ENCODE peak calls at places on chromosomes 1 and 21, in four cellular contexts. One of them, this sample, is unnamed.

GRCh38 chr1:115666206-115666605 is 24.4 kb downstream of the VANGL1 start:
- DNase-seq in neuronal stem cell: no peak
- DNase-seq in mesendoderm: no peak
- DNase-seq in IMR-90: no peak
- DNase-seq in this sample: no peak

GRCh38 chr1:166900987-166901386 is 24.9 kb upstream of the TADA1 start:
- DNase-seq in IMR-90: no peak
- DNase-seq in neuronal stem cell: no peak
- DNase-seq in mesendoderm: peak; percentile 77
- DNase-seq in this sample: no peak

GRCh38 chr1:163186910-163187309 is 15.8 kb downstream of the RGS5 start:
- DNase-seq in neuronal stem cell: no peak
- DNase-seq in IMR-90: no peak
- DNase-seq in mesendoderm: no peak
- DNase-seq in this sample: no peak

GRCh38 chr1:151993734-151994496 is at the start of gene S100A10:
- DNase-seq in IMR-90: peak; percentile 68
- DNase-seq in neuronal stem cell: no peak
- DNase-seq in mesendoderm: peak; percentile 90
- DNase-seq in this sample: peak; percentile 77

GRCh38 chr1:37714226-37714625 is 21.9 kb downstream of the CDCA8 start:
- DNase-seq in IMR-90: no peak
- DNase-seq in mesendoderm: no peak
- DNase-seq in neuronal stem cell: no peak
- DNase-seq in this sample: no peak

GRCh38 chr21:46005081-46005480 is 23.5 kb downstream of the COL6A1 start:
- DNase-seq in neuronal stem cell: no peak
- DNase-seq in IMR-90: no peak
- DNase-seq in mesendoderm: no peak
- DNase-seq in this sample: no peak

GRCh38 chr21:46459356-46460112 is 843 bp downstream of the DIP2A start:
- DNase-seq in IMR-90: peak; percentile 35
- DNase-seq in neuronal stem cell: no peak
- DNase-seq in mesendoderm: peak; percentile 50
- DNase-seq in this sample: peak; percentile 52

GRCh38 chr1:112672842-112673241 is 1.6 kb upstream of the MOV10 start:
- DNase-seq in mesendoderm: no peak
- DNase-seq in IMR-90: no peak
- DNase-seq in neuronal stem cell: no peak
- DNase-seq in this sample: no peak

DNA sequence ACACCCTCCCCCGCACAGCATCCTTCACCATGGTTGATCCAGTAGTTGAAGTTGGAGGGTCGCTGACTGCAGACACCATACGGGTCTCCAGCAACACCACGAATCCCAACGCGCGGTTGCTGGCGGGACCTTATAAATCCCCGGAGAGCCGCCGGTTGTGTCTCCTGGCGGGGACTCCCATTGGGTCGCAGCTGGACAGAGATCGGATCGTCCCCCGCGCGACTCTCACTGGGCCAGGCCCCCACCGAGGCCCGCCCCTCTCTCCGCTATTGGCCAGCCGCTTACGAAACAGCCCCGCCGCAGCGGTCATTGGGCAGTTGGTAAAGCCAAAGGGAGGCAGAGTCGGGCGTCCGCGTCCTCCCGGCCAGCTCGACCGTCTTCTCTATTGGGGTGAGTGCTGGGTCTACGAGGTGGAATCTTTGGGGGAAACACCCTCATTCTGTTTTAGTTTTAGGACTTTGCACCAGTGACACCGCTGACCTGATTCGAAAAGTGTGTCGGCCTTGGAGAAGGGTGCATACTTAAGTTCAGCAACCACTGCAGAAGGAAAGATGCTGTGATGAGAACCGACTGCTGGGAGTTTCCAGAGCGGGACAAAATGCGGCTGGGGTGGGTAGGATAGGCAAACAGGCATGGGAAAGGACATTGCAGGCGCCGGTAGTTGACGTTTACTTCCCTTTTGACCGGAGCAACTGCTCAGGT is 27.4 kb downstream of the RABIF start:
- DNase-seq in IMR-90: peak; percentile 86
- DNase-seq in neuronal stem cell: peak; percentile 92
- DNase-seq in mesendoderm: peak; percentile 94
- DNase-seq in this sample: peak; percentile 95
- H3K79me1 ChIP-seq in IMR-90: no peaks in the 10 kb centered on the region
- H3K79me1 ChIP-seq in neuronal stem cell: peaks cover 10% of the 10 kb centered on the region
- H3K79me1 ChIP-seq in mesendoderm: peaks cover 6% of the 10 kb centered on the region
- H3K79me1 ChIP-seq in this sample: no peaks in the 10 kb centered on the region

DNA sequence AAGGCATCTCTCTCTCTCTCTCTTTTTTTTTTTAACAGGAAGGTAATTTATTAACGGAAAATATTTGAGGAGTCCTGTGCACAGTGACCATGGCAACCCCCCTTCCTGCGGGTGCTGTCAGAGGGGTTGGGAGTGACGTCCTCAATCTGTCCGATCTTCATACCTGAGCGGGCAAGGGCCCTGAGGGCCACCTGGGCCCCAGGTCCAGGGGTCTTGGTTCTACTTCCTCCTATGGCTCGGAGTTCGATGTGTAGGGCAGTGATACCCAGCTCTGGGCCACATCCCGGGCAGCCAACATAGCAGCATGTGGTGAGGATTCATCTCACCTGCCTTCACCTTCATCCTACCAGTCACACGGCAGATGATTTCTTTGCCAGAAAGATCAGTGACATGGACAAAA is 11.0 kb downstream of the MAPKAPK2 start:
- DNase-seq in mesendoderm: no peak
- DNase-seq in neuronal stem cell: no peak
- DNase-seq in IMR-90: no peak
- DNase-seq in this sample: no peak
- H3K4me2 ChIP-seq in mesendoderm: no peak overlapping the region
- H3K4me2 ChIP-seq in neuronal stem cell: no peak overlapping the region
- H3K4me2 ChIP-seq in IMR-90: no peak overlapping the region
- H3K4me2 ChIP-seq in this sample: no peak overlapping the region

GRCh38 chr1:44405804-44406743 is 1.0 kb downstream of the RNF220 start:
- DNase-seq in neuronal stem cell: no peak
- DNase-seq in IMR-90: no peak
- DNase-seq in mesendoderm: peak; percentile 37
- DNase-seq in this sample: peak; percentile 32
- H3K4me3 ChIP-seq in neuronal stem cell: peak overlapping the region; percentile 99
- H3K4me3 ChIP-seq in IMR-90: peak overlapping the region; percentile 6
- H3K4me3 ChIP-seq in mesendoderm: peak overlapping the region; percentile 75
- H3K4me3 ChIP-seq in this sample: peak overlapping the region; percentile 73

DNA sequence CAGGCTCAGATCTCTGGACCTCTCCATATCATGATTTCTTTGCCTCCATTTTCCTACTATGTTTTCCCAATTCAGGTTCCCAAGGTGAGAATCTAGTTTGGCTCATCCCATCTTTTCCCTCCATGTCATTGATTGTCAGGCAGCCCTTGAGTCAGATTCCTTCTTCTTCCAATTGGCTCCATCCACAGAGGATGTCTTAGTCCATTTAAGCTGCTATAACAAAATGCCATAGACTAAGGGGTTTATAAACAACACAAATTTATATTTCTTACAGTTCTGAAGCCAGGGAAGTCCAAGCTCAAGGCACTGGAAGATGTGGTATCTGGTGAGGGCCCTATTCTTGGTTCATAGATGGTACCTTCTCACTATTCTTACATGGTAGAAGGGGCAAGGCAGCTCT is 42.8 kb upstream of the SLC2A1 start:
- DNase-seq in mesendoderm: no peak
- DNase-seq in IMR-90: no peak
- DNase-seq in neuronal stem cell: no peak
- DNase-seq in this sample: no peak
- H3K79me1 ChIP-seq in mesendoderm: no peaks in the 10 kb centered on the region
- H3K79me1 ChIP-seq in IMR-90: no peaks in the 10 kb centered on the region
- H3K79me1 ChIP-seq in neuronal stem cell: peaks cover under 1% of the 10 kb centered on the region
- H3K79me1 ChIP-seq in this sample: no peaks in the 10 kb centered on the region

DNA sequence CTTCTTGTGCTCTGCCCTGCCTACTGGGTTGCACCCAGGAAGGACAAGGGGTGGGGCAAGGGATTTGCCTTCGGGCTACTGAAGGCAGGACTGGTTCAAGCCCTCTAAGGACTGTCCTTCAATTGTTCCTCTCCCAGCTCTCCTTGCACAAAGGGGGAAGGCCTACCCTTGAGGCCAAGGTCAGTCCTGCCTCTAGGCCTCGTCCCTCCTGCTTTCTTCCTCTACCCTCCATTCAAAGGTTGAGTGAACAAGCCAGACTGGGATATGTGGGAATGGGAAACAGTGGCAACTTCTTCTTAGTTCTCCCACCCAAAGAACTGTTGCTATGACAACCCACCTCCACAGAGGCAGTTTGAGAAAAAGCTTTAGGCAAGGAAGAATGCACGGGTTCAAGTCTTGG is 2.7 kb downstream of the LURAP1 start:
- DNase-seq in mesendoderm: no peak
- DNase-seq in IMR-90: no peak
- DNase-seq in neuronal stem cell: no peak
- DNase-seq in this sample: no peak
- H3K4me2 ChIP-seq in mesendoderm: no peak overlapping the region
- H3K4me2 ChIP-seq in IMR-90: no peak overlapping the region
- H3K4me2 ChIP-seq in neuronal stem cell: no peak overlapping the region
- H3K4me2 ChIP-seq in this sample: no peak overlapping the region